ENCODE peak calls at places on chromosome 1, in eight cellular contexts. O is brain microvascular endothelial cell; P is CD8-positive, alpha-beta T cell; Y is tibial artery; L is heart left ventricle; Q is H9; J is PC-3; A is CD8-positive, alpha-beta memory T cell. N is an unnamed sample.

GRCh38 chr1:218480691-218481099 is 135.6 kb downstream of the TGFB2 start:
- DNase-seq in L (no peak), J (peak), Y (no peak), O (no peak), A (no peak), P (no peak), Q (no peak), N (no peak)

GRCh38 chr1:69700770-69701169 is 133.0 kb downstream of the LRRC7 start:
- DNase-seq in A (no peak), Y (no peak), Q (peak), P (no peak), O (peak), L (no peak), J (peak), N (no peak)

GRCh38 chr1:72230746-72231145 is 51.6 kb downstream of the NEGR1 start:
- DNase-seq in Q (no peak), O (no peak), L (no peak), J (peak), Y (no peak), P (no peak), A (no peak), N (no peak)

GRCh38 chr1:24928631-24929090 is 1.4 kb downstream of the RUNX3 start:
- DNase-seq in J (peak), Y (no peak), Q (no peak), P (peak), O (no peak), A (no peak), L (no peak), N (no peak)

GRCh38 chr1:112849425-112849966 is 106.5 kb downstream of the SLC16A1 start:
- DNase-seq in Y (no peak), A (no peak), J (peak), L (no peak), Q (peak), O (peak), P (no peak), N (no peak)

GRCh38 chr1:233020441-233020840 is 70.0 kb downstream of the NTPCR start:
- DNase-seq in L (peak), O (no peak), Q (no peak), J (no peak), P (no peak), Y (peak), A (no peak), N (peak)

GRCh38 chr1:26360051-26360806 is 6.3 kb upstream of the CRYBG2 start:
- DNase-seq in O (no peak), Q (peak), J (no peak), L (no peak), Y (no peak), A (peak), P (peak), N (no peak)

GRCh38 chr1:60657926-60658325 is 424.4 kb upstream of the NFIA start:
- DNase-seq in A (no peak), L (no peak), Y (no peak), P (no peak), O (no peak), J (no peak), Q (no peak), N (no peak)

GRCh38 chr1:110639724-110640386 is 33.7 kb upstream of the KCNA2 start:
- DNase-seq in L (no peak), Q (no peak), P (no peak), J (peak), O (no peak), A (no peak), Y (no peak), N (no peak)

GRCh38 chr1:206804156-206804737 is 32.0 kb upstream of the IL10 start:
- DNase-seq in L (no peak), J (peak), Q (no peak), P (no peak), O (no peak), A (no peak), Y (no peak), N (no peak)

GRCh38 chr1:206801467-206801866 is 29.2 kb upstream of the IL10 start:
- DNase-seq in L (no peak), J (no peak), O (no peak), Y (no peak), Q (no peak), P (no peak), A (no peak), N (no peak)

GRCh38 chr1:206800411-206800810 is 28.1 kb upstream of the IL10 start:
- DNase-seq in J (no peak), O (no peak), P (no peak), Q (no peak), Y (no peak), A (no peak), L (no peak), N (no peak)

GRCh38 chr1:206803221-206803730 is 31.0 kb upstream of the IL10 start:
- DNase-seq in A (peak), Q (no peak), Y (no peak), O (no peak), L (no peak), J (no peak), P (peak), N (no peak)

GRCh38 chr1:206802401-206802800 is 30.1 kb upstream of the IL10 start:
- DNase-seq in Q (no peak), P (no peak), A (no peak), L (no peak), O (no peak), J (no peak), Y (no peak), N (no peak)
- H3K27ac ChIP-seq in Q (no peak), P (peak), A (peak), L (no peak), O (no peak), J (no peak), Y (no peak), N (no peak)

GRCh38 chr1:228530086-228530758 is 43.0 kb downstream of the RNF187 start:
- DNase-seq in J (no peak), A (no peak), L (no peak), Y (no peak), Q (no peak), O (no peak), P (no peak), N (no peak)
- H3K27ac ChIP-seq in J (no peak), A (no peak), L (no peak), Y (no peak), Q (no peak), O (no peak), P (no peak), N (no peak)

GRCh38 chr1:161171191-161171590 is 5.0 kb downstream of the PPOX start:
- DNase-seq in P (no peak), O (no peak), L (no peak), Q (no peak), J (no peak), Y (no peak), A (no peak), N (no peak)

GRCh38 chr1:161171696-161172095 is 5.5 kb downstream of the PPOX start:
- DNase-seq in Y (no peak), O (no peak), P (no peak), Q (no peak), J (no peak), A (no peak), L (no peak), N (no peak)

GRCh38 chr1:161173711-161174110 is 3.6 kb downstream of the B4GALT3 start:
- DNase-seq in L (no peak), Q (no peak), A (no peak), O (no peak), P (no peak), Y (no peak), J (no peak), N (no peak)

GRCh38 chr1:161172776-161173376 is 4.4 kb downstream of the B4GALT3 start:
- DNase-seq in J (no peak), L (no peak), P (no peak), A (no peak), Q (no peak), O (peak), Y (peak), N (no peak)

DNA sequence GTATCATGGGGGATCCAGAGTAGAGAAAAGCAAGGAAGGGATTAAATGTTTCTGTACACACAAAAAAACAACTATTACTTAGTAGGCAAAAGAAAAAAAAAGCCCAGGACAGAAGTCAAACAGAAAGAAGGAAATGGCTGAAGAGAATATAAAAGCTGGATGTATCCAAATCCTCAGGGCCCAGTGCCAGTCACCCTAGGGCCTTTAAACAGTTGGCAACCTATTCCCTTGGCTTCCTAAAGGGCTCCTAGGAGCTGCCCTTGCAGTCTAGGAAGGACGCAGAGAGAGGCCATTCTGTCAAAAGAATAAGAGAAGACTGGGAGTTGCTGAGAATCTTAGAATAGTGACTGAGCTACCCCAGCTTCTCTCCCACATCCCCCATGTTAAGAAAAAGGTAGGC is 5.0 kb downstream of the B4GALT3 start:
- DNase-seq in J (no peak), Y (no peak), Q (no peak), O (no peak), L (no peak), A (no peak), P (no peak), N (no peak)
- H3K27ac ChIP-seq in J (no peak), Y (peak), Q (no peak), O (peak), L (peak), A (no peak), P (no peak), N (peak)

GRCh38 chr1:54340876-54341275 is 65.3 kb downstream of the SSBP3 start:
- DNase-seq in J (no peak), A (no peak), P (no peak), O (no peak), Y (no peak), Q (no peak), L (peak), N (no peak)

GRCh38 chr1:54342764-54343687 is 63.2 kb downstream of the SSBP3 start:
- DNase-seq in A (no peak), P (no peak), L (peak), Y (no peak), J (no peak), Q (no peak), O (no peak), N (no peak)

GRCh38 chr1:54340434-54340833 is 65.8 kb downstream of the SSBP3 start:
- DNase-seq in O (no peak), A (no peak), Y (no peak), J (no peak), P (no peak), L (no peak), Q (no peak), N (no peak)

GRCh38 chr1:54342306-54342705 is 63.9 kb downstream of the SSBP3 start:
- DNase-seq in Q (peak), P (no peak), L (peak), O (no peak), A (no peak), Y (no peak), J (no peak), N (no peak)

GRCh38 chr1:54341763-54342162 is 64.4 kb downstream of the SSBP3 start:
- DNase-seq in L (peak), P (no peak), O (no peak), A (no peak), Q (no peak), J (no peak), Y (no peak), N (no peak)
- H3K27ac ChIP-seq in L (no peak), P (no peak), O (no peak), A (no peak), Q (no peak), J (no peak), Y (no peak), N (no peak)

GRCh38 chr1:76583237-76583868 is 283.9 kb upstream of the ST6GALNAC5 start:
- DNase-seq in L (no peak), Q (no peak), A (no peak), Y (no peak), P (no peak), O (no peak), J (no peak), N (no peak)
- H3K27ac ChIP-seq in L (no peak), Q (no peak), A (no peak), Y (no peak), P (no peak), O (no peak), J (no peak), N (no peak)

N was measured in right atrium auricular region.